ENCODE peak calls at places on chromosomes 7 and 10, in five cellular contexts. Y, O, R, A and G are unnamed samples.

GRCh38 chr7:121163699-121164098 is 165.1 kb upstream of the WNT16 start:
- DNase-seq in R (no peak), Y (no peak), O (no peak), A (no peak), G (no peak)

GRCh38 chr7:35512716-35513115 is 182.2 kb downstream of the HERPUD2 start:
- DNase-seq in A (no peak), R (no peak), Y (no peak), O (no peak), G (no peak)

GRCh38 chr7:88337556-88337955 is 30.9 kb upstream of the STEAP4 start:
- DNase-seq in R (no peak), A (peak), O (peak), Y (no peak), G (peak)

GRCh38 chr7:81433196-81433595 is 336.7 kb downstream of the HGF start:
- DNase-seq in R (no peak), O (no peak), Y (no peak), A (no peak), G (no peak)

GRCh38 chr10:79318369-79318768 is 28.9 kb upstream of the PPIF start:
- DNase-seq in O (no peak), Y (no peak), R (no peak), A (no peak), G (no peak)

GRCh38 chr10:59366310-59366709 is 4.0 kb upstream of the FAM13C start:
- DNase-seq in Y (no peak), O (no peak), R (no peak), A (no peak), G (no peak)

GRCh38 chr10:29915116-29915785 is 144.1 kb downstream of the JCAD start:
- DNase-seq in A (peak), Y (no peak), O (no peak), R (no peak), G (no peak)

GRCh38 chr10:103504181-103504783 is 10.8 kb downstream of the NEURL1 start:
- DNase-seq in R (peak), Y (peak), A (peak), O (no peak), G (peak)

GRCh38 chr10:124004372-124004928 is 88.9 kb downstream of the CHST15 start:
- DNase-seq in R (no peak), O (no peak), A (no peak), Y (no peak), G (no peak)

GRCh38 chr7:44282601-44283171 is 42.7 kb downstream of the CAMK2B start:
- DNase-seq in A (no peak), Y (no peak), R (no peak), O (no peak), G (no peak)

GRCh38 chr7:85796956-85797355 is 610.1 kb upstream of the SEMA3D start:
- DNase-seq in O (no peak), A (no peak), R (no peak), Y (no peak), G (no peak)

GRCh38 chr7:57426629-57427003 is 23.4 kb upstream of the ZNF716 start:
- DNase-seq in A (no peak), Y (no peak), R (no peak), O (no peak), G (no peak)

GRCh38 chr7:91291902-91292301 is 27.7 kb downstream of the FZD1 start:
- DNase-seq in O (no peak), R (no peak), A (no peak), Y (no peak), G (no peak)

GRCh38 chr10:110977662-110978061 is 58.3 kb downstream of the SHOC2 start:
- DNase-seq in A (no peak), O (no peak), R (no peak), Y (no peak), G (no peak)

GRCh38 chr10:101195921-101196320 is 33.3 kb downstream of the LBX1 start:
- DNase-seq in O (no peak), R (no peak), Y (no peak), A (no peak), G (no peak)

GRCh38 chr10:100186253-100186780 is 488 bp upstream of the ERLIN1 start:
- DNase-seq in O (peak), Y (no peak), A (peak), R (peak), G (peak)

GRCh38 chr7:105611856-105612775 is 30.8 kb upstream of the EFCAB10 start:
- DNase-seq in A (peak), O (no peak), R (no peak), Y (no peak), G (no peak)

GRCh38 chr7:74479961-74480829 is 26.5 kb downstream of the GTF2IRD1 start:
- DNase-seq in O (peak), A (peak), Y (peak), R (no peak), G (peak)

GRCh38 chr7:145696071-145696470 is 420.5 kb upstream of the CNTNAP2 start:
- DNase-seq in Y (no peak), R (no peak), A (no peak), O (no peak), G (no peak)

GRCh38 chr7:10734595-10734994 is 239.1 kb upstream of the PHF14 start:
- DNase-seq in R (no peak), Y (no peak), A (no peak), O (no peak), G (no peak)

GRCh38 chr10:103685880-103686669 is 169.3 kb downstream of the SH3PXD2A start:
- DNase-seq in Y (peak), O (peak), A (peak), R (peak), G (peak)

GRCh38 chr7:152176797-152177196 is 151.3 kb downstream of the GALNT11 start:
- DNase-seq in A (no peak), Y (no peak), R (no peak), O (no peak), G (no peak)